ENCODE peak calls at places on chromosomes 3 and 15, in five cellular contexts. F is A549, T is HepG2, E is GM23338, H is GM12878. P is an unnamed sample.

GRCh38 chr3:71511037-71511436 is 72.5 kb downstream of the FOXP1 start:
- DNase-seq in T (no peak), E (no peak), H (no peak), F (peak), P (peak)

GRCh38 chr3:122102191-122102935 is 47.2 kb downstream of the CD86 start:
- DNase-seq in F (no peak), E (no peak), H (peak), T (no peak), P (no peak)

GRCh38 chr15:43521419-43521818 is 4.0 kb downstream of the MAP1A start:
- DNase-seq in T (no peak), F (no peak), H (no peak), E (no peak), P (no peak)

GRCh38 chr15:29704950-29705597 is 117.2 kb downstream of the TJP1 start:
- DNase-seq in H (no peak), F (no peak), T (no peak), E (no peak), P (no peak)

GRCh38 chr3:193980326-193980725 is 155.6 kb upstream of the HES1 start:
- DNase-seq in T (no peak), F (no peak), E (no peak), H (no peak), P (no peak)

GRCh38 chr15:61871926-61872522 is 188.2 kb downstream of the VPS13C start:
- DNase-seq in H (no peak), F (peak), E (peak), T (peak), P (peak)

GRCh38 chr3:4218426-4219226 is 84.5 kb upstream of the SETMAR start:
- DNase-seq in E (no peak), H (no peak), F (no peak), T (peak), P (no peak)

GRCh38 chr3:40718681-40719080 is 193.9 kb downstream of the ZNF621 start:
- DNase-seq in T (no peak), E (no peak), F (no peak), H (peak), P (no peak)

GRCh38 chr3:50573566-50574279 is 4.4 kb downstream of the HEMK1 start:
- DNase-seq in H (no peak), E (no peak), T (no peak), F (no peak), P (peak)

GRCh38 chr3:37290551-37290950 is 116.2 kb upstream of the LRRFIP2 start:
- DNase-seq in T (no peak), H (no peak), E (peak), F (no peak), P (no peak)

GRCh38 chr3:183371672-183371968 is 56.8 kb downstream of the MCF2L2 start:
- DNase-seq in F (no peak), H (no peak), T (no peak), E (no peak), P (no peak)

GRCh38 chr3:108093616-108094015 is 2.8 kb upstream of the CD47 start:
- DNase-seq in F (no peak), T (no peak), H (no peak), E (no peak), P (no peak)

GRCh38 chr3:18556503-18556902 is 131.4 kb upstream of the SATB1 start:
- DNase-seq in T (no peak), H (peak), F (no peak), E (no peak), P (no peak)

GRCh38 chr3:173225351-173225750 is 84.3 kb upstream of the SPATA16 start:
- DNase-seq in F (no peak), H (no peak), T (no peak), E (no peak), P (no peak)

GRCh38 chr3:156617145-156617544 is 57.2 kb upstream of the TIPARP start:
- DNase-seq in H (no peak), E (no peak), F (no peak), T (no peak), P (no peak)

GRCh38 chr3:156617781-156618180 is 56.6 kb upstream of the TIPARP start:
- DNase-seq in E (no peak), T (no peak), H (no peak), F (no peak), P (no peak)

GRCh38 chr3:156614642-156615511 is 59.5 kb upstream of the TIPARP start:
- DNase-seq in F (no peak), E (peak), H (no peak), T (no peak), P (no peak)

GRCh38 chr3:156612906-156613305 is 58.0 kb upstream of the SSR3 start:
- DNase-seq in E (no peak), H (no peak), F (no peak), T (no peak), P (no peak)

DNA sequence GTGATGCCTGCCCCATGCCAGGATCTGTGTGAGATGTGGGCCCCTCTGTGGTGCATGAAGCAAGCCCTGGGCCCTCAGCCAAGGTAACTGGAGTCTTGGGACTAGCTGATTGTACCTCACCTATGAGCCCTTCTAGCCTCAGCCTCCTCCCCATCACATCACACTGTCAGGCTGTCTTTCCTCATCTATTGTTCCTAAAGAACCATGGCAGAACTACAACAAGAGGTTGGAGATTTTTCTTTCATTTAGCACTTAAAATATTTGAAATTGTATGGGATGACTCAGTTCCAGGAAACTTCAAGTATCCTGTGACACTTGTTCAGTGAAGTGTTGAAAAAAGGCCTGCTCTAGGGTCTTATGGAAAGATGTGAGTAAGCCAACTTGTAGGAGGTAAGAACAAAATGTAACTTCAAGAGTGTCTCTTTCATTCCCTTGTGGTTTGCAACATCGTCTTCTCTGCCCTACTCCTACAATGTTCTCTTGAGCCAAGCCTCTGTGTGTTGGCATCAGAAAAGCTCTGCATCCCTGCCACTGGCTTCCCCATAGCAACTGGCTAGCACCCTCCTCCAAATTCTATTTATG is 58.7 kb upstream of the TIPARP start:
- DNase-seq in E (no peak), F (no peak), T (no peak), H (no peak), P (no peak)
- TF ChIP-seq JUNB in E (no peak), F (no peak), T (no peak), H (no peak), P (no peak)

GRCh38 chr3:10599017-10599416 is 93.6 kb upstream of the ATP2B2 start:
- DNase-seq in T (no peak), H (no peak), F (no peak), E (no peak), P (no peak)

GRCh38 chr3:10599444-10599843 is 94.1 kb upstream of the ATP2B2 start:
- DNase-seq in E (no peak), F (no peak), H (no peak), T (peak), P (no peak)

GRCh38 chr3:10601131-10601856 is 95.9 kb upstream of the ATP2B2 start:
- DNase-seq in E (no peak), F (no peak), T (no peak), H (no peak), P (no peak)

GRCh38 chr3:10601857-10602230 is 96.5 kb upstream of the ATP2B2 start:
- DNase-seq in F (no peak), T (no peak), E (no peak), H (no peak), P (no peak)

GRCh38 chr3:10600159-10601125 is 95.1 kb upstream of the ATP2B2 start:
- DNase-seq in F (no peak), T (no peak), H (no peak), E (no peak), P (no peak)
- TF ChIP-seq JUNB in F (no peak), T (no peak), H (no peak), E (no peak), P (no peak)

GRCh38 chr3:111794701-111795100 is 64.4 kb upstream of the PHLDB2 start:
- DNase-seq in T (no peak), H (no peak), E (no peak), F (no peak), P (no peak)

GRCh38 chr3:111796566-111796965 is 62.5 kb upstream of the PHLDB2 start:
- DNase-seq in E (no peak), F (no peak), H (no peak), T (no peak), P (no peak)

GRCh38 chr3:111799951-111800350 is 59.1 kb upstream of the PHLDB2 start:
- DNase-seq in F (no peak), E (no peak), H (no peak), T (no peak), P (no peak)

GRCh38 chr3:111800472-111800871 is 58.6 kb upstream of the PHLDB2 start:
- DNase-seq in T (no peak), H (no peak), E (no peak), F (no peak), P (no peak)

GRCh38 chr3:111797035-111797717 is 61.9 kb upstream of the PHLDB2 start:
- DNase-seq in E (no peak), H (no peak), F (no peak), T (no peak), P (no peak)
- TF ChIP-seq JUNB in E (no peak), H (no peak), F (no peak), T (no peak), P (no peak)

GRCh38 chr15:74417230-74417629 is 16.5 kb downstream of the SEMA7A start:
- DNase-seq in T (no peak), E (no peak), H (no peak), F (no peak), P (no peak)
- TF ChIP-seq JUNB in T (no peak), E (no peak), H (no peak), F (no peak), P (no peak)

DNA sequence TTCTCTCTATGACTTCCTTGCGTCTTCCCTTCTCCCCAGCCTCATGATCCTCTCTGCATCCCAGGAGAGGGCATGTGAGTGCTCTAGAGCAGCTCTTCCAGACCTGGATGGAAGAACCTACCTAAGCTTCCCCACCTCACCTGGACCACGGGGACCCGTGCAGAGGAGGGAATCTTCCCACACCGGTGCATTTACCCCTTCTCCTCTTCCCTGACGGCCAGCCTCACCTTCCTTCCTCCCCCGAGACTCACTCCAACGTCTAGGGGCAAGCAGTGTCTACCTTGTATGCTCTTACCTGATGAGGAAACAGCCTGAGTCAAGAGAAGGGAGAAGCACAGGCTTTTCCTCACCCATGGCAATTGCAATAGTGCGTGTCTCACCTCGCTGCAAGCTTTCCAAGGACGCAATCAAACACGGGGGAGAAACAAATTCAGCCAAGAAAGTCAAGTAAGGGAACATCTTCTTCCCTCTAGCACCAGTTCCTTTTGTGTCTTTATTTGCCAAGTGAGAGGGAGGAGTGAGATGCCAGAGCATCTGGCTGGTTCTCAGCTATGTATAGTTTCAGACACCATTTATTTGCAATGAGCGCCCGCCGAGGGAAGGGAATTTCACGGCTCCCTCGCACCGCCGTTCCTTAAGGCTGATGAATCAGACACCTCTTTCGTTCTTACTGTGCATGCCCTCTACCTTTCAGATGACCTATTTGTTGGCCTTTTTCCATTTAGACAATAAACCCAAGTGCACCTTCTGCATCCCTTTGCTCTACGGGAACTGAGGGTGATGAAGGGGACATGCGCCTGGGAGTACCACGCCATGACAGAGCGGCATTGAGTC is 1.8 kb upstream of the CCR9 start:
- DNase-seq in T (no peak), F (no peak), H (no peak), E (no peak), P (no peak)
- TF ChIP-seq JUNB in T (no peak), F (no peak), H (peak), E (no peak), P (no peak)

GRCh38 chr15:63086967-63087366 is 34.7 kb upstream of the LACTB start:
- DNase-seq in T (no peak), F (no peak), H (no peak), E (no peak), P (no peak)

GRCh38 chr15:63088532-63089245 is 33.0 kb upstream of the LACTB start:
- DNase-seq in F (no peak), E (peak), T (no peak), H (no peak), P (no peak)

GRCh38 chr15:63090502-63091286 is 31.0 kb upstream of the LACTB start:
- DNase-seq in H (no peak), T (no peak), E (no peak), F (no peak), P (no peak)

GRCh38 chr15:63091679-63092078 is 30.0 kb upstream of the LACTB start:
- DNase-seq in E (no peak), F (no peak), H (no peak), T (no peak), P (no peak)

GRCh38 chr15:63089260-63090043 is 32.2 kb upstream of the LACTB start:
- DNase-seq in E (peak), H (no peak), T (peak), F (peak), P (no peak)
- TF ChIP-seq JUNB in E (no peak), H (no peak), T (no peak), F (no peak), P (no peak)

GRCh38 chr3:48151058-48151806 is 37.0 kb downstream of the CDC25A start:
- DNase-seq in E (peak), F (peak), T (peak), H (peak), P (peak)
- TF ChIP-seq JUNB in E (no peak), F (no peak), T (no peak), H (no peak), P (no peak)

P was measured in K562.